ENCODE peak calls at places on chromosomes 6 and 20, in six cellular contexts. One of them, this sample, is unnamed.
A peak's percentile ranks its signal among the peaks of the same experiment; 100 is the strongest.

GRCh38 chr6:157374889-157375443 is 6.0 kb upstream of the ZDHHC14 start:
- ATAC-seq in A549: no peak
- ATAC-seq in GM12878: no peak
- ATAC-seq in upper lobe of left lung: no peak
- ATAC-seq in K562: no peak
- ATAC-seq in HepG2: no peak
- ATAC-seq in this sample: no peak

GRCh38 chr6:73665686-73666319 is 12.0 kb upstream of the SLC17A5 start:
- ATAC-seq in A549: peak; percentile 56
- ATAC-seq in HepG2: no peak
- ATAC-seq in K562: no peak
- ATAC-seq in GM12878: peak; percentile 71
- ATAC-seq in upper lobe of left lung: no peak
- ATAC-seq in this sample: no peak

GRCh38 chr6:37960139-37960935 is 140.8 kb downstream of the ZFAND3 start:
- ATAC-seq in A549: no peak
- ATAC-seq in upper lobe of left lung: no peak
- ATAC-seq in HepG2: no peak
- ATAC-seq in K562: no peak
- ATAC-seq in GM12878: peak; percentile 83
- ATAC-seq in this sample: no peak

GRCh38 chr20:63847374-63848002 is 13.8 kb upstream of the ABHD16B start:
- ATAC-seq in GM12878: no peak
- ATAC-seq in upper lobe of left lung: peak; percentile 18
- ATAC-seq in K562: peak; percentile 45
- ATAC-seq in HepG2: peak; percentile 14
- ATAC-seq in A549: no peak
- ATAC-seq in this sample: peak; percentile 38

GRCh38 chr20:33917813-33918525 is 75.7 kb upstream of the RALY start:
- ATAC-seq in HepG2: no peak
- ATAC-seq in A549: no peak
- ATAC-seq in K562: no peak
- ATAC-seq in upper lobe of left lung: peak; percentile 42
- ATAC-seq in GM12878: peak; percentile 89
- ATAC-seq in this sample: no peak

GRCh38 chr20:54532573-54532972 is 57.2 kb downstream of the DOK5 start:
- ATAC-seq in HepG2: no peak
- ATAC-seq in A549: no peak
- ATAC-seq in GM12878: no peak
- ATAC-seq in K562: no peak
- ATAC-seq in upper lobe of left lung: no peak
- ATAC-seq in this sample: no peak

GRCh38 chr6:36493859-36494258 is 51.1 kb downstream of the KCTD20 start:
- ATAC-seq in HepG2: peak; percentile 71
- ATAC-seq in A549: no peak
- ATAC-seq in K562: no peak
- ATAC-seq in GM12878: no peak
- ATAC-seq in upper lobe of left lung: peak; percentile 65
- ATAC-seq in this sample: no peak

GRCh38 chr6:13461352-13461751 is 26.0 kb downstream of the GFOD1 start:
- ATAC-seq in upper lobe of left lung: no peak
- ATAC-seq in A549: no peak
- ATAC-seq in K562: no peak
- ATAC-seq in HepG2: no peak
- ATAC-seq in GM12878: no peak
- ATAC-seq in this sample: no peak

GRCh38 chr6:80467408-80467807 is 360.9 kb downstream of the BCKDHB start:
- ATAC-seq in A549: no peak
- ATAC-seq in upper lobe of left lung: no peak
- ATAC-seq in HepG2: no peak
- ATAC-seq in GM12878: no peak
- ATAC-seq in K562: no peak
- ATAC-seq in this sample: no peak

GRCh38 chr6:156808287-156808686 is 31.1 kb downstream of the ARID1B start:
- ATAC-seq in HepG2: peak; percentile 50
- ATAC-seq in K562: peak; percentile 76
- ATAC-seq in upper lobe of left lung: peak; percentile 56
- ATAC-seq in GM12878: peak; percentile 80
- ATAC-seq in A549: no peak
- ATAC-seq in this sample: no peak

GRCh38 chr6:90712165-90712564 is 125.3 kb upstream of the MAP3K7 start:
- ATAC-seq in K562: no peak
- ATAC-seq in upper lobe of left lung: peak; percentile 82
- ATAC-seq in A549: no peak
- ATAC-seq in GM12878: no peak
- ATAC-seq in HepG2: no peak
- ATAC-seq in this sample: peak; percentile 81

GRCh38 chr20:38196592-38196991 is 31.5 kb upstream of the TGM2 start:
- ATAC-seq in GM12878: peak; percentile 49
- ATAC-seq in upper lobe of left lung: peak; percentile 80
- ATAC-seq in K562: peak; percentile 47
- ATAC-seq in A549: no peak
- ATAC-seq in HepG2: no peak
- ATAC-seq in this sample: peak; percentile 78

GRCh38 chr6:9020001-9020400 is 584.7 kb upstream of the SLC35B3 start:
- ATAC-seq in K562: no peak
- ATAC-seq in HepG2: no peak
- ATAC-seq in GM12878: no peak
- ATAC-seq in A549: no peak
- ATAC-seq in upper lobe of left lung: no peak
- ATAC-seq in this sample: no peak

GRCh38 chr6:11387702-11388101 is 149.8 kb upstream of the TMEM170B start:
- ATAC-seq in HepG2: no peak
- ATAC-seq in A549: no peak
- ATAC-seq in GM12878: peak; percentile 22
- ATAC-seq in K562: no peak
- ATAC-seq in upper lobe of left lung: no peak
- ATAC-seq in this sample: no peak

GRCh38 chr6:105310371-105310770 is 92.5 kb downstream of the PREP start:
- ATAC-seq in K562: peak; percentile 34
- ATAC-seq in HepG2: no peak
- ATAC-seq in GM12878: no peak
- ATAC-seq in upper lobe of left lung: no peak
- ATAC-seq in A549: no peak
- ATAC-seq in this sample: no peak

GRCh38 chr6:53869964-53870363 is 75.2 kb downstream of the LRRC1 start:
- ATAC-seq in GM12878: no peak
- ATAC-seq in K562: no peak
- ATAC-seq in upper lobe of left lung: no peak
- ATAC-seq in HepG2: peak; percentile 47
- ATAC-seq in A549: no peak
- ATAC-seq in this sample: no peak

GRCh38 chr20:31844737-31845299 is 586 bp downstream of the FOXS1 start:
- ATAC-seq in K562: no peak
- ATAC-seq in HepG2: no peak
- ATAC-seq in A549: no peak
- ATAC-seq in upper lobe of left lung: no peak
- ATAC-seq in GM12878: no peak
- ATAC-seq in this sample: no peak
- H3K4me3 ChIP-seq in K562: no peak overlapping the region
- H3K4me3 ChIP-seq in HepG2: no peak overlapping the region
- H3K4me3 ChIP-seq in A549: no peak overlapping the region
- H3K4me3 ChIP-seq in upper lobe of left lung: peak overlapping the region; percentile 21
- H3K4me3 ChIP-seq in GM12878: no peak overlapping the region
- H3K4me3 ChIP-seq in this sample: no peak overlapping the region

DNA sequence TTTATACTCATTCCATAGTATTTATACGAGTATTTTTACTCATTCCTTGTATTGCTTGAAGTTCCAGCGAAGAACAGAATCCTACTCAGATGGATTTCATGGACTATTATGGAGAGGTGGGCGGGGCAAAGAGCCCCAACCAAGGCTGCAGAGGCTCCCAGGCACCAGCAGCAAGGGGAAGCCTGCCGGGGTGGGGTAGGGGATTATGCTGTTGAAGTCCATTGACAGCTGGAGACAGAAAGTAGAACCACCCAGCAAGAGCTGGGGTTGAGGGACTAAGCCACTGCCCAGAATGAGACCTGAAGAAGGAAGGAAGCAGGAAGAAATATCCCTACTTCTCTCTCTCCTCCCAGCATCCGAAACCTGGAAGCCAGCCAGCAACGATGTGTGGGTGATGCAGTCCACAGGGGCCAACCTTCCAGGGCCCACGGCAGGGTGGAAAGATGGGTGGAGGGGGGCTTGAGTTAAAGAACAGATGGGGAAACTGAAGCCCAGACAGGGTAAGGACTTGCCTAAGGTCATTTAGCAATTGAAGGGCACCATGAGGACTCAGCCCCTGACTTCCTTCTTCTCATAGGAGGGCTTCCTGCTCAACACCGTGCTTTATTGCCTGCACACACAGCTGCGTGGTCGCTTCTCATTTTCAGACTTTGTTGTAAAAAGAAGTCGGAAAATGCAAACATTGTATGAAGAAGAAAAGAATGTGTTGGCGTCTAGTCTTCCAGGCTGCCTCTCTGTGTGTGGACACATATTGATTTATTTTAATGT is 18.3 kb upstream of the GTSF1L start:
- ATAC-seq in upper lobe of left lung: no peak
- ATAC-seq in A549: no peak
- ATAC-seq in GM12878: no peak
- ATAC-seq in K562: no peak
- ATAC-seq in HepG2: no peak
- ATAC-seq in this sample: no peak
- TF ChIP-seq POLR2A in upper lobe of left lung: no peak
- TF ChIP-seq POLR2A in A549: no peak
- TF ChIP-seq POLR2A in GM12878: no peak
- TF ChIP-seq POLR2A in K562: no peak
- TF ChIP-seq POLR2A in HepG2: no peak
- TF ChIP-seq POLR2A in this sample: no peak

DNA sequence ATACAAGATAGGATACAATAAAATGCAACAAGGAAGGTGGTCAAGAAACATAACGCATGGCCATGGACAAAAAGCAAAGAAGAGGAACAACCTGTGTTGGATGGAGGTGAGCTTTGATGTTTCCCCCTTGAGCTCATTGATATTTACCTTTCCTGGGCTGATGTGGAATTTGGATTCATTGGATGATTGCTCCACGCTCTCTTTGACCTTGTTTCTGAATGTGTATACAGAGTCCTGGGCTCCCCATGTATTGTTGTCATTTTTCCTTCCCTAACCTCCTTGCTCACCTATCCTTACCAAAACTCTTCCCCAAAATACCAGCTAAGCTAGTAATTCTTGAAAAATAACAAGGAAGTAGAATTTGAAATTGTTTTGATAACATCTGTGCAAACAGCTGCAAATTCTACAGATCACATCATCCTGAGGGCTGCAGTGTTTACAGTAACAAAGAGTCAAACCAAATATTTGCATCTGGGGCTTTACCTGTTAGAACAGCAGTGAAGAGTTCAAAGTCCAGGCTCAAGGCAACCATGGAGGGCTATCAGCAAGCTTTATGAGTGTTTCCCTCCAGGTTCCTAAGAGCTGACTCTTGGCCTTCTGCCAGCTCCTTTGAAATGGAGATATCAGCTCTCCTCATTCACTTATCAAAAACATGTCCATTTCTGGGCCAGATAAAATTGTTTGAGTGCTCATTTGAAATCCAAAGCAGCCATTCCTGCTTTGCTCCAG is 214.3 kb upstream of the MARCKS start:
- ATAC-seq in HepG2: peak; percentile 94
- ATAC-seq in A549: peak; percentile 90
- ATAC-seq in upper lobe of left lung: peak; percentile 20
- ATAC-seq in GM12878: peak; percentile 81
- ATAC-seq in K562: peak; percentile 49
- ATAC-seq in this sample: no peak
- TF ChIP-seq EP300 in HepG2: peak; percentile 90
- TF ChIP-seq EP300 in A549: peak; percentile 76
- TF ChIP-seq EP300 in upper lobe of left lung: no peak
- TF ChIP-seq EP300 in GM12878: peak; percentile 83
- TF ChIP-seq EP300 in K562: no peak
- TF ChIP-seq EP300 in this sample: no peak

DNA sequence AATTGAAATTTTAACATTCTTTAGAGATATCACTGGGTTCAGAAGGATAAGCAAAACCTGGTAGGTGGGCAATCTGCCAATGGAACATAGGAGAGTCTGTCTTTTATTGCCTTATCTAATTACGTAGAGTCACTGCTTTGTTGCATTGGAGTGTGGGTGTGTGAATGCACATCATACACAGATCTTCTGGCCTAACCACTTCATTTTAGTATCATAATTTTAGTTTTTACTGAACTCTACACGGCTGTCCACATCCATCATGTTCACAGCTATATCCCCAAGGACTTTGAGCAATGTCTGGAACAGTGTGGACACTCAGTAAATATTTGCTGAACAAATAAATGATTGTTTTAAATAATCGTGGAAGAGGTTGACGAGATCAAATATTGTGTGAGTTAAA is 104.6 kb upstream of the AKIRIN2 start:
- ATAC-seq in GM12878: no peak
- ATAC-seq in A549: no peak
- ATAC-seq in HepG2: peak; percentile 93
- ATAC-seq in K562: no peak
- ATAC-seq in upper lobe of left lung: no peak
- ATAC-seq in this sample: no peak
- H3K4me3 ChIP-seq in GM12878: no peak overlapping the region
- H3K4me3 ChIP-seq in A549: no peak overlapping the region
- H3K4me3 ChIP-seq in HepG2: no peak overlapping the region
- H3K4me3 ChIP-seq in K562: no peak overlapping the region
- H3K4me3 ChIP-seq in upper lobe of left lung: no peak overlapping the region
- H3K4me3 ChIP-seq in this sample: no peak overlapping the region

GRCh38 chr20:49567421-49568256 is at the start of gene PTGIS:
- ATAC-seq in upper lobe of left lung: peak; percentile 80
- ATAC-seq in HepG2: no peak
- ATAC-seq in A549: no peak
- ATAC-seq in K562: peak; percentile 49
- ATAC-seq in GM12878: no peak
- ATAC-seq in this sample: peak; percentile 66
- TF ChIP-seq POLR2A in upper lobe of left lung: no peak
- TF ChIP-seq POLR2A in HepG2: no peak
- TF ChIP-seq POLR2A in A549: no peak
- TF ChIP-seq POLR2A in K562: no peak
- TF ChIP-seq POLR2A in GM12878: no peak
- TF ChIP-seq POLR2A in this sample: no peak